ENCODE peak calls at places on chromosomes 3 and 15, in six cellular contexts. One of them, this sample, is unnamed.
A peak's percentile ranks its signal among the peaks of the same experiment; 100 is the strongest.

GRCh38 chr3:185210621-185211157 is 43.2 kb downstream of the EHHADH start:
- DNase-seq in BJ: no peak
- DNase-seq in spleen: no peak
- DNase-seq in B cell: no peak
- DNase-seq in astrocyte of the spinal cord: no peak
- DNase-seq in A549: no peak
- DNase-seq in this sample: no peak

GRCh38 chr15:60392986-60393811 is 4.6 kb downstream of the ANXA2 start:
- DNase-seq in BJ: peak; percentile 98
- DNase-seq in spleen: no peak
- DNase-seq in B cell: no peak
- DNase-seq in astrocyte of the spinal cord: peak; percentile 97
- DNase-seq in A549: peak; percentile 98
- DNase-seq in this sample: peak; percentile 91

GRCh38 chr3:27568393-27568792 is 84.2 kb upstream of the SLC4A7 start:
- DNase-seq in BJ: peak; percentile 51
- DNase-seq in spleen: no peak
- DNase-seq in B cell: no peak
- DNase-seq in astrocyte of the spinal cord: peak; percentile 45
- DNase-seq in A549: no peak
- DNase-seq in this sample: no peak

GRCh38 chr3:194801378-194802124 is 115.9 kb downstream of the FAM43A start:
- DNase-seq in BJ: no peak
- DNase-seq in spleen: peak; percentile 47
- DNase-seq in B cell: no peak
- DNase-seq in astrocyte of the spinal cord: no peak
- DNase-seq in A549: no peak
- DNase-seq in this sample: no peak

GRCh38 chr15:98583758-98584157 is 64.6 kb upstream of the IGF1R start:
- DNase-seq in BJ: no peak
- DNase-seq in spleen: no peak
- DNase-seq in B cell: no peak
- DNase-seq in astrocyte of the spinal cord: no peak
- DNase-seq in A549: no peak
- DNase-seq in this sample: no peak

GRCh38 chr3:127732303-127732702 is 59.6 kb downstream of the ABTB1 start:
- DNase-seq in BJ: no peak
- DNase-seq in spleen: peak; percentile 10
- DNase-seq in B cell: no peak
- DNase-seq in astrocyte of the spinal cord: no peak
- DNase-seq in A549: no peak
- DNase-seq in this sample: no peak

GRCh38 chr15:45704329-45705249 is 69.8 kb downstream of the SQOR start:
- DNase-seq in BJ: no peak
- DNase-seq in spleen: peak; percentile 78
- DNase-seq in B cell: peak; percentile 34
- DNase-seq in astrocyte of the spinal cord: peak; percentile 16
- DNase-seq in A549: no peak
- DNase-seq in this sample: no peak

GRCh38 chr3:14472471-14473351 is 67.4 kb downstream of the GRIP2 start:
- DNase-seq in BJ: peak; percentile 57
- DNase-seq in spleen: no peak
- DNase-seq in B cell: no peak
- DNase-seq in astrocyte of the spinal cord: peak; percentile 90
- DNase-seq in A549: peak; percentile 44
- DNase-seq in this sample: peak; percentile 95

GRCh38 chr3:99012051-99012450 is 110.6 kb upstream of the DCBLD2 start:
- DNase-seq in BJ: no peak
- DNase-seq in spleen: no peak
- DNase-seq in B cell: no peak
- DNase-seq in astrocyte of the spinal cord: peak; percentile 47
- DNase-seq in A549: no peak
- DNase-seq in this sample: peak; percentile 96

GRCh38 chr3:13282986-13283876 is 136.9 kb downstream of the NUP210 start:
- DNase-seq in BJ: no peak
- DNase-seq in spleen: peak; percentile 80
- DNase-seq in B cell: peak; percentile 66
- DNase-seq in astrocyte of the spinal cord: no peak
- DNase-seq in A549: peak; percentile 63
- DNase-seq in this sample: no peak
- TF ChIP-seq CTCF in BJ: peak; percentile 8
- TF ChIP-seq CTCF in spleen: no peak
- TF ChIP-seq CTCF in B cell: peak; percentile 49
- TF ChIP-seq CTCF in astrocyte of the spinal cord: peak; percentile 13
- TF ChIP-seq CTCF in A549: peak; percentile 32
- TF ChIP-seq CTCF in this sample: peak; percentile 34

GRCh38 chr15:67087507-67088172 is 22.2 kb downstream of the SMAD3 start:
- DNase-seq in BJ: no peak
- DNase-seq in spleen: no peak
- DNase-seq in B cell: no peak
- DNase-seq in astrocyte of the spinal cord: no peak
- DNase-seq in A549: no peak
- DNase-seq in this sample: no peak

GRCh38 chr15:67091966-67092677 is 26.7 kb downstream of the SMAD3 start:
- DNase-seq in BJ: no peak
- DNase-seq in spleen: no peak
- DNase-seq in B cell: no peak
- DNase-seq in astrocyte of the spinal cord: no peak
- DNase-seq in A549: no peak
- DNase-seq in this sample: no peak

GRCh38 chr15:67090297-67091072 is 25.1 kb downstream of the SMAD3 start:
- DNase-seq in BJ: no peak
- DNase-seq in spleen: no peak
- DNase-seq in B cell: no peak
- DNase-seq in astrocyte of the spinal cord: no peak
- DNase-seq in A549: no peak
- DNase-seq in this sample: no peak

GRCh38 chr15:67091073-67091965 is 25.9 kb downstream of the SMAD3 start:
- DNase-seq in BJ: no peak
- DNase-seq in spleen: peak; percentile 86
- DNase-seq in B cell: peak; percentile 70
- DNase-seq in astrocyte of the spinal cord: peak; percentile 96
- DNase-seq in A549: peak; percentile 89
- DNase-seq in this sample: peak; percentile 88

DNA sequence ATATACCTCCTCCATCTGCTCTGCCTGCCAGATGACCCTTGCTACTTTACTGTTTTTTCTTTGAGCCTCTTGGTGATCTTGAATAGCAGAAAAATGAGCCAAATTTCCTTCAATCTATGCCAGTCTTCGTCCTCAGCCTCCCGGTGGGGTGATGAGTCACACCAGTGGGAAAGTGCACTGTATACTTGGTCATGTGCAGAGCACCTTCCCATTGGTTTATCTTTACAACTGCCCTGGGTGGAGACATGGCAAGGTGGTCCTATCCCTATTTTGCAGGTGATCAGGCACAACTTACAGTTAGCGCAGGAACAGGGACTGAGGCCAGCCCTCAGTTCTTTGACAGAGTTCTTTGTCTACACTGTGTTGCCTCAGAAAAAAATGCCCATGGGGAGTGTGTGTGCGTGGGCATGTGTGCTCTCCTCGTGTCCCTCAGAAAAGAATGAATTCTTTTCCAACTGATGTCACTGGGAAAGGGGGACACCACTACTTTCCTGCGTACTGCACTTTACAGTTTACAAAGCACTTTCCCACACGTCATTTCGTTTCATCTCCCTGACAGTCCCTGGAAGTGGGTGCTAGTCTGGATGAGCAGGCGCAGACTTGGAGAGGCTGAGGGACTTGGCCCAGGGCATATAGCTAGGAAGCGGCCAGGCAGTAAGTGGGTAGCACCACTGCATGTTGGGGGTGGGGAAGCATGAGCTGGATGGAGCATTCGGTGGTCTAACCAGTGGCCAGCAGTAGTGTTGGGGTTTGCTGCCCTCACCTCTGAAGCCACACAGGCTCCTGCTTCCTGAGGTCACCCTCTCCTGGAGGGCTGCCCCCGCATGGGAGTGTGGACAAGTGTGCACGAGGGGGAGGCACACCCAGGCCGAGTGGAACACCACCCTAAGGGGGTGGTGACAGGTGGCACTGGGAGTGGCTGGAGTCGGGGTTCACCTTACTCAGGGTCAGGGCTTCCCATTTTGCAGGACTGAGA is 24.1 kb downstream of the SMAD3 start:
- DNase-seq in BJ: no peak
- DNase-seq in spleen: peak; percentile 73
- DNase-seq in B cell: no peak
- DNase-seq in astrocyte of the spinal cord: peak; percentile 76
- DNase-seq in A549: peak; percentile 70
- DNase-seq in this sample: no peak
- TF ChIP-seq CTCF in BJ: no peak
- TF ChIP-seq CTCF in spleen: no peak
- TF ChIP-seq CTCF in B cell: no peak
- TF ChIP-seq CTCF in astrocyte of the spinal cord: no peak
- TF ChIP-seq CTCF in A549: no peak
- TF ChIP-seq CTCF in this sample: no peak

GRCh38 chr15:37793851-37794250 is 140.6 kb upstream of the TMCO5A start:
- DNase-seq in BJ: no peak
- DNase-seq in spleen: no peak
- DNase-seq in B cell: no peak
- DNase-seq in astrocyte of the spinal cord: no peak
- DNase-seq in A549: no peak
- DNase-seq in this sample: no peak
- TF ChIP-seq CTCF in BJ: no peak
- TF ChIP-seq CTCF in spleen: no peak
- TF ChIP-seq CTCF in B cell: no peak
- TF ChIP-seq CTCF in astrocyte of the spinal cord: peak; percentile 45
- TF ChIP-seq CTCF in A549: no peak
- TF ChIP-seq CTCF in this sample: peak; percentile 41

DNA sequence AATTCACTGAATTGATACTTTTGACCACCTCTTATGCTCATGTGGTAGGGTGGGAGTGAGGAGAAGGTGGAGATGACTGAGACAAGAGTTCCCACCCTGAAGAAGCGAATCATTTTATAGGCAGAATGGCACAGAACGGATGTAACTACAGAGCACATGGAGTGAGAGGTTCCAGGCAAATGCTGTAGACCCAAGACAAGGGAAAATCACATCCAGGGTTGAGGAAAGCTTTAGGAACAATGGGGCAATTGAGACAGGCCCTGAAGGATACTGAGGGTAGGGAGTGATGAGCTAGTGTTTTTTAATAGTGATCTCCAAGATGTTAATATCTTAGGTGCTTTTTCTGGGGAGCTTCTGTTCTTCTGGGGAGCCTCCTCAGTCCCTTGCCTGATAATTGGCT is 8.1 kb downstream of the PCCB start:
- DNase-seq in BJ: no peak
- DNase-seq in spleen: no peak
- DNase-seq in B cell: no peak
- DNase-seq in astrocyte of the spinal cord: no peak
- DNase-seq in A549: no peak
- DNase-seq in this sample: no peak
- TF ChIP-seq CTCF in BJ: no peak
- TF ChIP-seq CTCF in spleen: no peak
- TF ChIP-seq CTCF in B cell: no peak
- TF ChIP-seq CTCF in astrocyte of the spinal cord: no peak
- TF ChIP-seq CTCF in A549: no peak
- TF ChIP-seq CTCF in this sample: no peak

GRCh38 chr3:107574650-107575049 is 51.9 kb downstream of the BBX start:
- DNase-seq in BJ: no peak
- DNase-seq in spleen: no peak
- DNase-seq in B cell: peak; percentile 19
- DNase-seq in astrocyte of the spinal cord: peak; percentile 50
- DNase-seq in A549: peak; percentile 56
- DNase-seq in this sample: peak; percentile 21
- TF ChIP-seq CTCF in BJ: peak; percentile 54
- TF ChIP-seq CTCF in spleen: no peak
- TF ChIP-seq CTCF in B cell: peak; percentile 63
- TF ChIP-seq CTCF in astrocyte of the spinal cord: peak; percentile 57
- TF ChIP-seq CTCF in A549: peak; percentile 77
- TF ChIP-seq CTCF in this sample: peak; percentile 55

DNA sequence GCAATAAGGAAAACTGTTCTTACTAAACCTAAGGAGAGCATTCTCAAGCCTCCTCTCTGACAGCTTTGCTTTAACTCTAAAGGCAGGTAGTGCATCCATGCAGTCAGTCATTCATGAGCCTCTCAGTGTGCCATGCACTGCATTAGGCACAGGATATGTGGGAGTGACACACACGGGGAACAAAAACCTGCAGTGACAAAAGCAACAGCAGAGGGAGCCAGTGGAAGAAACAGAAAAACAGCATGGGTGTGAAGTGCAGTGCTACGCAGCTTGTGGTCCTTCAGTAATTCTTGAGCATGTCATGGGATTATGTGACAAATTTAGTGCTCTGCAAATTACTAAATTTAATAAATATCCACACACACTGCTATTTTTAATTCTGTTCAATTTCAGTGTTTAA is 230.7 kb downstream of the BBX start:
- DNase-seq in BJ: no peak
- DNase-seq in spleen: no peak
- DNase-seq in B cell: peak; percentile 20
- DNase-seq in astrocyte of the spinal cord: peak; percentile 37
- DNase-seq in A549: peak; percentile 43
- DNase-seq in this sample: no peak
- TF ChIP-seq CTCF in BJ: peak; percentile 60
- TF ChIP-seq CTCF in spleen: no peak
- TF ChIP-seq CTCF in B cell: no peak
- TF ChIP-seq CTCF in astrocyte of the spinal cord: peak; percentile 70
- TF ChIP-seq CTCF in A549: peak; percentile 43
- TF ChIP-seq CTCF in this sample: peak; percentile 62

This sample was measured in kidney epithelial cell.